ENCODE peak calls at places on chromosomes 11 and 22, in eight cellular contexts. One of them, this sample, is unnamed.

GRCh38 chr11:28910926-28911325 is 802.7 kb downstream of the METTL15 start:
- DNase-seq in bronchial epithelial cell: no peak
- DNase-seq in fibroblast of the aortic adventitia: peak; percentile 18
- DNase-seq in tibial nerve: no peak
- DNase-seq in fibroblast of villous mesenchyme: no peak
- DNase-seq in GM20000: no peak
- DNase-seq in transverse colon: no peak
- DNase-seq in MCF 10A: no peak
- DNase-seq in this sample: peak; percentile 11

GRCh38 chr11:77179048-77179447 is 51.0 kb downstream of the MYO7A start:
- DNase-seq in fibroblast of the aortic adventitia: no peak
- DNase-seq in fibroblast of villous mesenchyme: no peak
- DNase-seq in MCF 10A: no peak
- DNase-seq in GM20000: no peak
- DNase-seq in transverse colon: no peak
- DNase-seq in bronchial epithelial cell: no peak
- DNase-seq in tibial nerve: no peak
- DNase-seq in this sample: no peak

GRCh38 chr11:119368121-119369034 is 13.1 kb downstream of the USP2 start:
- DNase-seq in fibroblast of villous mesenchyme: peak; percentile 87
- DNase-seq in tibial nerve: no peak
- DNase-seq in fibroblast of the aortic adventitia: peak; percentile 71
- DNase-seq in MCF 10A: peak; percentile 93
- DNase-seq in bronchial epithelial cell: no peak
- DNase-seq in GM20000: no peak
- DNase-seq in transverse colon: peak; percentile 89
- DNase-seq in this sample: peak; percentile 59

GRCh38 chr11:77559686-77560425 is 29.9 kb upstream of the AQP11 start:
- DNase-seq in tibial nerve: no peak
- DNase-seq in fibroblast of villous mesenchyme: peak; percentile 89
- DNase-seq in GM20000: no peak
- DNase-seq in bronchial epithelial cell: peak; percentile 95
- DNase-seq in fibroblast of the aortic adventitia: peak; percentile 91
- DNase-seq in transverse colon: no peak
- DNase-seq in MCF 10A: peak; percentile 52
- DNase-seq in this sample: peak; percentile 88

GRCh38 chr22:37248251-37248650 is 4.2 kb upstream of the RAC2 start:
- DNase-seq in transverse colon: no peak
- DNase-seq in tibial nerve: no peak
- DNase-seq in bronchial epithelial cell: no peak
- DNase-seq in fibroblast of villous mesenchyme: no peak
- DNase-seq in GM20000: no peak
- DNase-seq in fibroblast of the aortic adventitia: no peak
- DNase-seq in MCF 10A: no peak
- DNase-seq in this sample: no peak

GRCh38 chr11:79439430-79439892 is 1.4 kb downstream of the TENM4 start:
- DNase-seq in GM20000: peak; percentile 38
- DNase-seq in bronchial epithelial cell: no peak
- DNase-seq in fibroblast of villous mesenchyme: no peak
- DNase-seq in tibial nerve: no peak
- DNase-seq in MCF 10A: peak; percentile 31
- DNase-seq in transverse colon: no peak
- DNase-seq in fibroblast of the aortic adventitia: peak; percentile 39
- DNase-seq in this sample: peak; percentile 51

GRCh38 chr11:6615882-6616585 is 3.2 kb downstream of the TPP1 start:
- DNase-seq in fibroblast of villous mesenchyme: no peak
- DNase-seq in transverse colon: no peak
- DNase-seq in fibroblast of the aortic adventitia: no peak
- DNase-seq in tibial nerve: no peak
- DNase-seq in bronchial epithelial cell: no peak
- DNase-seq in MCF 10A: no peak
- DNase-seq in GM20000: no peak
- DNase-seq in this sample: peak; percentile 57

GRCh38 chr11:55942785-55943392 is 6.7 kb upstream of the OR5I1 start:
- DNase-seq in transverse colon: no peak
- DNase-seq in fibroblast of villous mesenchyme: peak; percentile 33
- DNase-seq in fibroblast of the aortic adventitia: peak; percentile 21
- DNase-seq in bronchial epithelial cell: peak; percentile 61
- DNase-seq in tibial nerve: no peak
- DNase-seq in MCF 10A: peak; percentile 23
- DNase-seq in GM20000: peak; percentile 3
- DNase-seq in this sample: peak; percentile 1

GRCh38 chr11:43697679-43698078 is 17.1 kb downstream of the HSD17B12 start:
- DNase-seq in transverse colon: no peak
- DNase-seq in fibroblast of villous mesenchyme: peak; percentile 53
- DNase-seq in fibroblast of the aortic adventitia: peak; percentile 10
- DNase-seq in MCF 10A: no peak
- DNase-seq in bronchial epithelial cell: no peak
- DNase-seq in GM20000: no peak
- DNase-seq in tibial nerve: no peak
- DNase-seq in this sample: peak; percentile 25

GRCh38 chr11:6655790-6656580 is at the start of gene DCHS1:
- DNase-seq in bronchial epithelial cell: no peak
- DNase-seq in MCF 10A: no peak
- DNase-seq in GM20000: no peak
- DNase-seq in fibroblast of the aortic adventitia: no peak
- DNase-seq in transverse colon: peak; percentile 26
- DNase-seq in tibial nerve: no peak
- DNase-seq in fibroblast of villous mesenchyme: no peak
- DNase-seq in this sample: no peak

GRCh38 chr11:16779436-16779835 is 41.0 kb downstream of the C11orf58 start:
- DNase-seq in MCF 10A: no peak
- DNase-seq in fibroblast of villous mesenchyme: no peak
- DNase-seq in GM20000: no peak
- DNase-seq in fibroblast of the aortic adventitia: no peak
- DNase-seq in tibial nerve: no peak
- DNase-seq in transverse colon: peak; percentile 64
- DNase-seq in bronchial epithelial cell: no peak
- DNase-seq in this sample: no peak

GRCh38 chr11:75771646-75772410 is 3.2 kb downstream of the DGAT2 start:
- DNase-seq in transverse colon: peak; percentile 14
- DNase-seq in bronchial epithelial cell: peak; percentile 93
- DNase-seq in tibial nerve: no peak
- DNase-seq in fibroblast of the aortic adventitia: peak; percentile 91
- DNase-seq in GM20000: no peak
- DNase-seq in fibroblast of villous mesenchyme: peak; percentile 75
- DNase-seq in MCF 10A: peak; percentile 94
- DNase-seq in this sample: peak; percentile 83

GRCh38 chr11:118415739-118416068 is 14.3 kb downstream of the ATP5MG start:
- DNase-seq in bronchial epithelial cell: peak; percentile 75
- DNase-seq in fibroblast of villous mesenchyme: peak; percentile 95
- DNase-seq in GM20000: no peak
- DNase-seq in MCF 10A: peak; percentile 84
- DNase-seq in transverse colon: peak; percentile 40
- DNase-seq in tibial nerve: no peak
- DNase-seq in fibroblast of the aortic adventitia: peak; percentile 96
- DNase-seq in this sample: peak; percentile 94

GRCh38 chr11:18566406-18566805 is 22.1 kb downstream of the UEVLD start:
- DNase-seq in fibroblast of villous mesenchyme: no peak
- DNase-seq in tibial nerve: no peak
- DNase-seq in bronchial epithelial cell: no peak
- DNase-seq in transverse colon: no peak
- DNase-seq in GM20000: no peak
- DNase-seq in MCF 10A: peak; percentile 35
- DNase-seq in fibroblast of the aortic adventitia: peak; percentile 7
- DNase-seq in this sample: peak; percentile 17

GRCh38 chr22:20118572-20119020 is 1.6 kb upstream of the TRMT2A start:
- DNase-seq in bronchial epithelial cell: no peak
- DNase-seq in fibroblast of the aortic adventitia: no peak
- DNase-seq in fibroblast of villous mesenchyme: no peak
- DNase-seq in transverse colon: no peak
- DNase-seq in MCF 10A: no peak
- DNase-seq in GM20000: no peak
- DNase-seq in tibial nerve: no peak
- DNase-seq in this sample: no peak

GRCh38 chr11:67648140-67648795 is 2.3 kb downstream of the ACY3 start:
- DNase-seq in GM20000: peak; percentile 79
- DNase-seq in tibial nerve: no peak
- DNase-seq in fibroblast of the aortic adventitia: no peak
- DNase-seq in transverse colon: peak; percentile 54
- DNase-seq in MCF 10A: no peak
- DNase-seq in bronchial epithelial cell: no peak
- DNase-seq in fibroblast of villous mesenchyme: no peak
- DNase-seq in this sample: no peak

GRCh38 chr22:26391623-26392022 is 37.4 kb upstream of the ASPHD2 start:
- DNase-seq in transverse colon: no peak
- DNase-seq in tibial nerve: no peak
- DNase-seq in fibroblast of villous mesenchyme: no peak
- DNase-seq in MCF 10A: no peak
- DNase-seq in fibroblast of the aortic adventitia: no peak
- DNase-seq in GM20000: no peak
- DNase-seq in bronchial epithelial cell: no peak
- DNase-seq in this sample: no peak

GRCh38 chr11:36793542-36793926 is 195.5 kb upstream of the RAG2 start:
- DNase-seq in fibroblast of villous mesenchyme: no peak
- DNase-seq in fibroblast of the aortic adventitia: peak; percentile 26
- DNase-seq in transverse colon: no peak
- DNase-seq in tibial nerve: no peak
- DNase-seq in MCF 10A: peak; percentile 24
- DNase-seq in GM20000: no peak
- DNase-seq in bronchial epithelial cell: no peak
- DNase-seq in this sample: no peak
- TF ChIP-seq CTCF in fibroblast of villous mesenchyme: no peak
- TF ChIP-seq CTCF in fibroblast of the aortic adventitia: peak; percentile 46
- TF ChIP-seq CTCF in transverse colon: no peak
- TF ChIP-seq CTCF in tibial nerve: no peak
- TF ChIP-seq CTCF in MCF 10A: no peak
- TF ChIP-seq CTCF in GM20000: no peak
- TF ChIP-seq CTCF in bronchial epithelial cell: no peak
- TF ChIP-seq CTCF in this sample: peak; percentile 33

GRCh38 chr11:116193321-116194114 is 579.3 kb downstream of the BUD13 start:
- DNase-seq in transverse colon: peak; percentile 60
- DNase-seq in tibial nerve: no peak
- DNase-seq in bronchial epithelial cell: peak; percentile 32
- DNase-seq in GM20000: no peak
- DNase-seq in fibroblast of the aortic adventitia: peak; percentile 18
- DNase-seq in MCF 10A: no peak
- DNase-seq in fibroblast of villous mesenchyme: peak; percentile 1
- DNase-seq in this sample: peak; percentile 88
- TF ChIP-seq CTCF in transverse colon: no peak
- TF ChIP-seq CTCF in tibial nerve: no peak
- TF ChIP-seq CTCF in bronchial epithelial cell: peak; percentile 12
- TF ChIP-seq CTCF in GM20000: no peak
- TF ChIP-seq CTCF in fibroblast of the aortic adventitia: peak; percentile 13
- TF ChIP-seq CTCF in MCF 10A: no peak
- TF ChIP-seq CTCF in fibroblast of villous mesenchyme: no peak
- TF ChIP-seq CTCF in this sample: peak; percentile 29

GRCh38 chr11:122107045-122107444 is 9.0 kb downstream of the BLID start:
- DNase-seq in fibroblast of villous mesenchyme: no peak
- DNase-seq in fibroblast of the aortic adventitia: no peak
- DNase-seq in transverse colon: no peak
- DNase-seq in MCF 10A: no peak
- DNase-seq in bronchial epithelial cell: no peak
- DNase-seq in tibial nerve: no peak
- DNase-seq in GM20000: no peak
- DNase-seq in this sample: no peak

GRCh38 chr11:122109932-122110331 is 6.1 kb downstream of the BLID start:
- DNase-seq in bronchial epithelial cell: no peak
- DNase-seq in fibroblast of villous mesenchyme: no peak
- DNase-seq in transverse colon: no peak
- DNase-seq in tibial nerve: no peak
- DNase-seq in fibroblast of the aortic adventitia: no peak
- DNase-seq in GM20000: no peak
- DNase-seq in MCF 10A: no peak
- DNase-seq in this sample: no peak

GRCh38 chr11:122108828-122109227 is 7.2 kb downstream of the BLID start:
- DNase-seq in tibial nerve: no peak
- DNase-seq in bronchial epithelial cell: no peak
- DNase-seq in transverse colon: no peak
- DNase-seq in GM20000: no peak
- DNase-seq in fibroblast of the aortic adventitia: no peak
- DNase-seq in MCF 10A: no peak
- DNase-seq in fibroblast of villous mesenchyme: no peak
- DNase-seq in this sample: no peak

GRCh38 chr11:122107566-122107965 is 8.4 kb downstream of the BLID start:
- DNase-seq in GM20000: no peak
- DNase-seq in MCF 10A: no peak
- DNase-seq in fibroblast of the aortic adventitia: no peak
- DNase-seq in transverse colon: no peak
- DNase-seq in fibroblast of villous mesenchyme: peak; percentile 58
- DNase-seq in bronchial epithelial cell: peak; percentile 16
- DNase-seq in tibial nerve: no peak
- DNase-seq in this sample: no peak

DNA sequence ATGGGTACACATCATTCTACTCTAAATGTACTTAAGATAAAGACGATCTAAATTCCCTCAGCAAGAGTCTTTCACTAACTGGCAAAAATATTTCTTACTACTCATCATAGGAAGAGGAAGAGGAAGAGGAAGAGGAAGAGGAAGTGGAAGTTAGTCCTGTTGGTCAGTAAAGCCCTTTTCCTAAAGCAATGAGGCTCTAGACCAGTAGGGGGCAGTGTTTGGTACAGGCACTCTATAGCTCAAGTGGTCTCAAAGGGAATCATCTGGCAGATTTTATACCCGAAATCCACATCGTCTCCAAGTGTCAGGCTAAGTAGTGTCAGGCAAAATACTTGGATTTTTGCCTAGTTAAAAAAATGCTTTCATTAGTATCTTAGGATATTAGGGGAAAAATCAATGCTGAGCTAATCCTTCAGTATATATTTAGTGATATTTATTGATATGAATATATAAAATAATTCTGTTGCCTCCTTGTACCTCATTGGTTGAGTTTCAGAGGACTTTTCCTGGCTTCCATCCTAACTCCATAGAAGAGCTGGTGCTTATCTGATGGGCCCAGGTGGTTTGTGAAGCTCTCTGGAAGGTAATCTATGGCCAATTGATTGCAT is 7.7 kb downstream of the BLID start:
- DNase-seq in fibroblast of the aortic adventitia: peak; percentile 73
- DNase-seq in bronchial epithelial cell: peak; percentile 44
- DNase-seq in tibial nerve: no peak
- DNase-seq in transverse colon: no peak
- DNase-seq in fibroblast of villous mesenchyme: peak; percentile 51
- DNase-seq in GM20000: peak; percentile 9
- DNase-seq in MCF 10A: peak; percentile 60
- DNase-seq in this sample: peak; percentile 78
- TF ChIP-seq CTCF in fibroblast of the aortic adventitia: peak; percentile 76
- TF ChIP-seq CTCF in bronchial epithelial cell: peak; percentile 71
- TF ChIP-seq CTCF in tibial nerve: peak; percentile 53
- TF ChIP-seq CTCF in transverse colon: no peak
- TF ChIP-seq CTCF in fibroblast of villous mesenchyme: peak; percentile 73
- TF ChIP-seq CTCF in GM20000: peak; percentile 1
- TF ChIP-seq CTCF in MCF 10A: peak; percentile 50
- TF ChIP-seq CTCF in this sample: peak; percentile 71

GRCh38 chr11:9250139-9250582 is 15.0 kb downstream of the DENND5A start:
- DNase-seq in MCF 10A: no peak
- DNase-seq in bronchial epithelial cell: no peak
- DNase-seq in tibial nerve: no peak
- DNase-seq in GM20000: peak; percentile 50
- DNase-seq in transverse colon: no peak
- DNase-seq in fibroblast of villous mesenchyme: no peak
- DNase-seq in fibroblast of the aortic adventitia: peak; percentile 66
- DNase-seq in this sample: peak; percentile 71
- TF ChIP-seq CTCF in MCF 10A: no peak
- TF ChIP-seq CTCF in bronchial epithelial cell: no peak
- TF ChIP-seq CTCF in tibial nerve: no peak
- TF ChIP-seq CTCF in GM20000: no peak
- TF ChIP-seq CTCF in transverse colon: no peak
- TF ChIP-seq CTCF in fibroblast of villous mesenchyme: no peak
- TF ChIP-seq CTCF in fibroblast of the aortic adventitia: no peak
- TF ChIP-seq CTCF in this sample: no peak

GRCh38 chr11:115197433-115197832 is 306.8 kb downstream of the CADM1 start:
- DNase-seq in bronchial epithelial cell: peak; percentile 50
- DNase-seq in tibial nerve: no peak
- DNase-seq in fibroblast of the aortic adventitia: no peak
- DNase-seq in GM20000: no peak
- DNase-seq in MCF 10A: no peak
- DNase-seq in transverse colon: no peak
- DNase-seq in fibroblast of villous mesenchyme: no peak
- DNase-seq in this sample: peak; percentile 53
- TF ChIP-seq CTCF in bronchial epithelial cell: no peak
- TF ChIP-seq CTCF in tibial nerve: no peak
- TF ChIP-seq CTCF in fibroblast of the aortic adventitia: no peak
- TF ChIP-seq CTCF in GM20000: no peak
- TF ChIP-seq CTCF in MCF 10A: no peak
- TF ChIP-seq CTCF in transverse colon: no peak
- TF ChIP-seq CTCF in fibroblast of villous mesenchyme: no peak
- TF ChIP-seq CTCF in this sample: no peak